ENCODE peak calls at places on chromosomes 2 and 18, in ten cellular contexts. W, A, S, V, E, X, F, U, N and I are unnamed samples.

GRCh38 chr2:6444529-6444928 is 421.2 kb downstream of the CMPK2 start:
- DNase-seq in W (no peak), A (peak; percentile 70), S (no peak), V (no peak), E (no peak), X (no peak), F (no peak), U (no peak), N (no peak), I (no peak)

GRCh38 chr2:29580223-29580622 is 341.2 kb downstream of the ALK start:
- DNase-seq in W (no peak), A (peak; percentile 14), S (no peak), V (no peak), E (no peak), X (no peak), F (no peak), U (no peak), N (no peak), I (no peak)

GRCh38 chr2:173986805-173987204 is 21.6 kb upstream of the SP3 start:
- DNase-seq in W (no peak), A (no peak), S (no peak), V (no peak), E (no peak), X (no peak), F (no peak), U (no peak), N (no peak), I (no peak)

GRCh38 chr2:215747244-215747620 is 266.1 kb downstream of the MREG start:
- DNase-seq in W (no peak), A (no peak), S (no peak), V (no peak), E (no peak), X (no peak), F (no peak), U (no peak), N (no peak), I (no peak)

GRCh38 chr2:239035361-239035814 is 187.5 kb downstream of the TWIST2 start:
- DNase-seq in W (peak; percentile 46), A (peak; percentile 46), S (peak; percentile 80), V (peak; percentile 55), E (no peak), X (peak; percentile 34), F (peak; percentile 51), U (peak; percentile 62), N (peak; percentile 75), I (peak; percentile 39)

GRCh38 chr2:86017901-86018896 is 87.5 kb downstream of the POLR1A start:
- DNase-seq in W (no peak), A (no peak), S (no peak), V (no peak), E (no peak), X (no peak), F (peak; percentile 56), U (no peak), N (peak; percentile 72), I (no peak)

GRCh38 chr2:217820066-217820819 is 182.6 kb downstream of the TNS1 start:
- DNase-seq in W (no peak), A (peak; percentile 29), S (no peak), V (no peak), E (no peak), X (no peak), F (no peak), U (no peak), N (no peak), I (no peak)

GRCh38 chr18:13436596-13436995 is 218.0 kb downstream of the LDLRAD4 start:
- DNase-seq in W (peak; percentile 42), A (no peak), S (no peak), V (no peak), E (peak; percentile 51), X (no peak), F (no peak), U (peak; percentile 52), N (no peak), I (no peak)

GRCh38 chr2:31171142-31171541 is 32.9 kb upstream of the GALNT14 start:
- DNase-seq in W (no peak), A (no peak), S (no peak), V (no peak), E (no peak), X (no peak), F (no peak), U (no peak), N (no peak), I (no peak)

GRCh38 chr2:74425523-74425922 is 4.0 kb downstream of the WDR54 start:
- DNase-seq in W (no peak), A (no peak), S (no peak), V (peak; percentile 52), E (no peak), X (no peak), F (no peak), U (no peak), N (no peak), I (no peak)

GRCh38 chr2:66427219-66427768 is 7.6 kb upstream of the MEIS1 start:
- DNase-seq in W (no peak), A (no peak), S (no peak), V (peak; percentile 44), E (no peak), X (no peak), F (no peak), U (no peak), N (no peak), I (no peak)

GRCh38 chr2:241031436-241032165 is 33.2 kb downstream of the SNED1 start:
- DNase-seq in W (no peak), A (no peak), S (no peak), V (no peak), E (no peak), X (no peak), F (no peak), U (no peak), N (no peak), I (no peak)

GRCh38 chr2:240410808-240411207 is 24.7 kb upstream of the GPC1 start:
- DNase-seq in W (no peak), A (no peak), S (no peak), V (no peak), E (no peak), X (no peak), F (no peak), U (no peak), N (no peak), I (no peak)

GRCh38 chr18:73283788-73284187 is 416.0 kb upstream of the NETO1 start:
- DNase-seq in W (no peak), A (no peak), S (no peak), V (no peak), E (no peak), X (no peak), F (no peak), U (no peak), N (no peak), I (no peak)

GRCh38 chr18:23626451-23627279 is 36.0 kb downstream of the ANKRD29 start:
- DNase-seq in W (no peak), A (no peak), S (peak; percentile 29), V (no peak), E (no peak), X (no peak), F (no peak), U (no peak), N (no peak), I (no peak)